ENCODE peak calls at places on chromosomes 5 and 9, in eight cellular contexts. M, O, K, R, Q, B, S and I are unnamed samples.

GRCh38 chr5:1176473-1177391 is 24.7 kb upstream of the SLC6A19 start:
- DNase-seq in M (no peak), S (no peak), O (no peak), B (no peak), K (no peak), R (no peak), Q (no peak), I (no peak)

GRCh38 chr9:95027914-95028854 is 289.3 kb downstream of the FANCC start:
- DNase-seq in S (no peak), O (no peak), M (no peak), B (no peak), R (no peak), Q (no peak), K (no peak), I (no peak)

GRCh38 chr9:136690841-136691261 is 3.6 kb upstream of the AGPAT2 start:
- DNase-seq in B (no peak), S (no peak), R (no peak), Q (no peak), M (no peak), O (peak; percentile 20), K (peak; percentile 81), I (no peak)

GRCh38 chr9:131276107-131276888 is at the start of gene FAM78A:
- DNase-seq in M (no peak), B (no peak), O (peak; percentile 14), R (peak; percentile 46), Q (peak; percentile 52), K (peak; percentile 66), S (peak; percentile 75), I (peak; percentile 59)

GRCh38 chr5:36610629-36611028 is 4.2 kb downstream of the SLC1A3 start:
- DNase-seq in R (no peak), K (no peak), Q (no peak), B (no peak), S (no peak), M (no peak), O (no peak), I (no peak)

GRCh38 chr5:32687167-32687831 is 23.8 kb upstream of the NPR3 start:
- DNase-seq in M (no peak), B (no peak), K (peak; percentile 70), O (peak; percentile 62), R (no peak), Q (peak; percentile 42), S (no peak), I (peak; percentile 52)

GRCh38 chr5:173472164-173472563 is 143.9 kb upstream of the STC2 start:
- DNase-seq in S (no peak), R (no peak), M (peak; percentile 97), K (peak; percentile 56), Q (peak; percentile 98), O (peak; percentile 98), B (peak; percentile 62), I (peak; percentile 53)

GRCh38 chr9:121292801-121293241 is 24.9 kb downstream of the GSN start:
- DNase-seq in Q (no peak), K (no peak), S (no peak), B (no peak), O (no peak), M (no peak), R (no peak), I (no peak)

GRCh38 chr5:2383678-2384025 is 367.8 kb downstream of the IRX2 start:
- DNase-seq in M (no peak), B (no peak), Q (no peak), K (no peak), S (no peak), O (no peak), R (no peak), I (no peak)

GRCh38 chr5:73095564-73096238 is 24.7 kb upstream of the TMEM171 start:
- DNase-seq in M (no peak), K (no peak), R (no peak), S (no peak), O (no peak), Q (no peak), B (no peak), I (no peak)

GRCh38 chr9:87497604-87498045 is at the start of gene DAPK1:
- DNase-seq in Q (peak; percentile 37), K (peak; percentile 47), O (peak; percentile 38), M (no peak), B (no peak), R (no peak), S (peak; percentile 92), I (peak; percentile 69)

GRCh38 chr5:117135851-117136250 is 561.2 kb upstream of the SEMA6A start:
- DNase-seq in Q (no peak), K (no peak), B (no peak), S (no peak), M (no peak), O (no peak), R (no peak), I (no peak)

GRCh38 chr5:179614745-179615144 is 8.7 kb downstream of the HNRNPH1 start:
- DNase-seq in Q (peak; percentile 18), O (no peak), S (no peak), R (no peak), K (no peak), B (no peak), M (no peak), I (no peak)

GRCh38 chr5:132086277-132086794 is 12.7 kb downstream of the CSF2 start:
- DNase-seq in Q (peak; percentile 95), B (peak; percentile 29), K (peak; percentile 85), R (no peak), O (peak; percentile 86), M (peak; percentile 92), S (no peak), I (peak; percentile 61)

GRCh38 chr5:75588666-75589065 is 22.6 kb upstream of the ANKDD1B start:
- DNase-seq in M (no peak), R (no peak), O (peak; percentile 22), S (no peak), Q (no peak), K (no peak), B (no peak), I (no peak)

GRCh38 chr9:116482740-116483139 is 204.4 kb upstream of the TRIM32 start:
- DNase-seq in B (no peak), K (peak; percentile 43), M (no peak), Q (no peak), S (no peak), O (peak; percentile 49), R (no peak), I (no peak)

DNA sequence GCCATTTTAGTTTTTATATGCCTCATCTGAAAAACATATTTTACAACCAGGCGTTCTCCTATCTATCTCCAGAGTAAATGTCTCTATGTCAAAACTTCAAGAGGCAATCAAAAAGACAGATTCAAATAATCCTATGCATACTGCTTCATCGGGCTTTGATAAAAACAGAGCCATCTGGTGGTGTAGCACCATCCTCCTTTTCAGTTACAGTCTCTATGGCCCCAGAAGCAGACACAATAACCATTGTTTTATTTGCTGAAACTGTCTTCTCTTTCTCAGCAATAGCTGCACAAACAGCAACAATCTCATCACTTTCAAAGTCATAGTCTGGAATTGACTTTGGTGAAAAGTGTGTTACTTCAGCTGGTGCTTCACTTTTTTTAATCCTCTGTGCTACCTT is 36.3 kb downstream of the PTGER4 start:
- DNase-seq in S (no peak), K (no peak), B (no peak), R (no peak), M (no peak), O (peak; percentile 46), Q (peak; percentile 50), I (no peak)
- TF ChIP-seq CTCF in S (no peak), K (no peak), B (no peak), R (no peak), M (peak; percentile 56), O (peak; percentile 55), Q (no peak), I (no peak)

GRCh38 chr5:124642148-124642547 is 104.3 kb downstream of the ZNF608 start:
- DNase-seq in R (no peak), K (no peak), M (no peak), B (no peak), S (no peak), Q (no peak), O (no peak), I (no peak)

GRCh38 chr5:124644582-124644981 is 101.9 kb downstream of the ZNF608 start:
- DNase-seq in M (no peak), Q (no peak), R (no peak), B (no peak), K (no peak), S (no peak), O (no peak), I (no peak)

GRCh38 chr5:124644138-124644537 is 102.3 kb downstream of the ZNF608 start:
- DNase-seq in O (peak; percentile 45), K (no peak), S (no peak), Q (peak; percentile 66), B (no peak), M (peak; percentile 82), R (no peak), I (no peak)

GRCh38 chr5:124641154-124641792 is 105.2 kb downstream of the ZNF608 start:
- DNase-seq in S (no peak), Q (no peak), R (no peak), M (no peak), B (no peak), O (no peak), K (no peak), I (no peak)

GRCh38 chr5:124643306-124643705 is 103.1 kb downstream of the ZNF608 start:
- DNase-seq in Q (no peak), K (no peak), S (no peak), O (no peak), B (no peak), R (no peak), M (no peak), I (no peak)
- TF ChIP-seq CTCF in Q (no peak), K (no peak), S (no peak), O (no peak), B (no peak), R (no peak), M (no peak), I (no peak)

DNA sequence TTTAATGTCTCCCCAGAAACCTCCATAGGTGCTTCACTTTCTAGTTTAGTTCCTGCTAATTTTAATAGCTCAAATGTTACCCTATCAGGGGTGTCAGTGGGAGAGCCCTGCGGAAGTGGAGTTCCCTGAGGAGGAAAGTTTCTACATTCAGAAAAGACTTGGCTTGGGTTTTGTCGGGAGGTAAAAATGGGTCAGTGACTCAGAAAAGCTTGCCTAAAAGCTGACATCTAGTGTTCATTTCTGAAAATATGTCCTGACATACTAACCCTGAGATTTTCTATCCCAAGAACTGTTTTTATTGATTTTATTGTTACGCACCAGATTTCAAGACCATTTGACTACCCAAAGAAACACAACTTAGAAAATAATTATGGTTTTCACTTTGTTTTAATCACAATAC is 40.9 kb upstream of the GLDC start:
- DNase-seq in R (no peak), B (no peak), M (no peak), K (no peak), O (peak; percentile 75), Q (peak; percentile 63), S (peak; percentile 26), I (no peak)
- TF ChIP-seq CTCF in R (peak; percentile 9), B (no peak), M (peak; percentile 35), K (peak; percentile 7), O (peak; percentile 55), Q (no peak), S (peak; percentile 16), I (no peak)

GRCh38 chr5:158676642-158677489 is 422.9 kb downstream of the EBF1 start:
- DNase-seq in M (no peak), Q (no peak), S (peak; percentile 45), B (no peak), K (no peak), O (no peak), R (no peak), I (no peak)
- TF ChIP-seq CTCF in M (peak; percentile 51), Q (no peak), S (no peak), B (no peak), K (no peak), O (peak; percentile 34), R (no peak), I (no peak)